ENCODE peak calls at places on chromosomes 12 and 14, in ten cellular contexts. One of them, this sample, is unnamed.

GRCh38 chr12:8818526-8818925 is 3.9 kb upstream of the A2ML1 start:
- DNase-seq in CD14-positive monocyte: no peak
- DNase-seq in tibial nerve: no peak
- DNase-seq in HuH-7: no peak
- DNase-seq in MCF 10A: no peak
- DNase-seq in naive thymus-derived CD8-positive, alpha-beta T cell: no peak
- DNase-seq in GM19239: no peak
- DNase-seq in retina: no peak
- DNase-seq in activated CD8-positive, alpha-beta memory T cell treated with anti-CD3 and anti-CD28 coated beads, Interleukin-2, amount 10 ng/mL, durations not matched to agents 7 days and 5 days: no peak
- DNase-seq in colonic mucosa: no peak
- DNase-seq in this sample: no peak

GRCh38 chr12:55933158-55933798 is 2.3 kb downstream of the DGKA start:
- DNase-seq in tibial nerve: no peak
- DNase-seq in retina: no peak
- DNase-seq in colonic mucosa: peak
- DNase-seq in naive thymus-derived CD8-positive, alpha-beta T cell: no peak
- DNase-seq in CD14-positive monocyte: peak
- DNase-seq in HuH-7: no peak
- DNase-seq in MCF 10A: peak
- DNase-seq in GM19239: no peak
- DNase-seq in activated CD8-positive, alpha-beta memory T cell treated with anti-CD3 and anti-CD28 coated beads, Interleukin-2, amount 10 ng/mL, durations not matched to agents 7 days and 5 days: no peak
- DNase-seq in this sample: no peak

GRCh38 chr14:55800443-55800842 is 220.4 kb downstream of the KTN1 start:
- DNase-seq in MCF 10A: no peak
- DNase-seq in tibial nerve: no peak
- DNase-seq in naive thymus-derived CD8-positive, alpha-beta T cell: no peak
- DNase-seq in CD14-positive monocyte: no peak
- DNase-seq in colonic mucosa: no peak
- DNase-seq in retina: no peak
- DNase-seq in HuH-7: no peak
- DNase-seq in GM19239: no peak
- DNase-seq in activated CD8-positive, alpha-beta memory T cell treated with anti-CD3 and anti-CD28 coated beads, Interleukin-2, amount 10 ng/mL, durations not matched to agents 7 days and 5 days: no peak
- DNase-seq in this sample: no peak

GRCh38 chr12:29427964-29428363 is 47.0 kb upstream of the ERGIC2 start:
- DNase-seq in retina: no peak
- DNase-seq in HuH-7: peak
- DNase-seq in MCF 10A: peak
- DNase-seq in activated CD8-positive, alpha-beta memory T cell treated with anti-CD3 and anti-CD28 coated beads, Interleukin-2, amount 10 ng/mL, durations not matched to agents 7 days and 5 days: no peak
- DNase-seq in naive thymus-derived CD8-positive, alpha-beta T cell: no peak
- DNase-seq in GM19239: peak
- DNase-seq in CD14-positive monocyte: peak
- DNase-seq in colonic mucosa: no peak
- DNase-seq in tibial nerve: no peak
- DNase-seq in this sample: no peak

GRCh38 chr12:117294206-117294605 is 67.2 kb downstream of the NOS1 start:
- DNase-seq in HuH-7: no peak
- DNase-seq in CD14-positive monocyte: no peak
- DNase-seq in activated CD8-positive, alpha-beta memory T cell treated with anti-CD3 and anti-CD28 coated beads, Interleukin-2, amount 10 ng/mL, durations not matched to agents 7 days and 5 days: no peak
- DNase-seq in MCF 10A: no peak
- DNase-seq in colonic mucosa: no peak
- DNase-seq in GM19239: no peak
- DNase-seq in tibial nerve: no peak
- DNase-seq in naive thymus-derived CD8-positive, alpha-beta T cell: no peak
- DNase-seq in retina: peak
- DNase-seq in this sample: no peak

GRCh38 chr14:53055003-53055402 is 98.1 kb downstream of the DDHD1 start:
- DNase-seq in tibial nerve: no peak
- DNase-seq in MCF 10A: peak
- DNase-seq in naive thymus-derived CD8-positive, alpha-beta T cell: no peak
- DNase-seq in retina: peak
- DNase-seq in colonic mucosa: no peak
- DNase-seq in HuH-7: peak
- DNase-seq in GM19239: peak
- DNase-seq in CD14-positive monocyte: no peak
- DNase-seq in activated CD8-positive, alpha-beta memory T cell treated with anti-CD3 and anti-CD28 coated beads, Interleukin-2, amount 10 ng/mL, durations not matched to agents 7 days and 5 days: no peak
- DNase-seq in this sample: no peak

GRCh38 chr14:95044463-95045254 is 112.7 kb downstream of the DICER1 start:
- DNase-seq in CD14-positive monocyte: no peak
- DNase-seq in retina: no peak
- DNase-seq in naive thymus-derived CD8-positive, alpha-beta T cell: no peak
- DNase-seq in GM19239: no peak
- DNase-seq in colonic mucosa: no peak
- DNase-seq in tibial nerve: no peak
- DNase-seq in HuH-7: no peak
- DNase-seq in activated CD8-positive, alpha-beta memory T cell treated with anti-CD3 and anti-CD28 coated beads, Interleukin-2, amount 10 ng/mL, durations not matched to agents 7 days and 5 days: peak
- DNase-seq in MCF 10A: no peak
- DNase-seq in this sample: no peak

GRCh38 chr12:2248901-2249381 is 196.2 kb downstream of the CACNA1C start:
- DNase-seq in retina: no peak
- DNase-seq in CD14-positive monocyte: no peak
- DNase-seq in GM19239: peak
- DNase-seq in HuH-7: no peak
- DNase-seq in MCF 10A: peak
- DNase-seq in naive thymus-derived CD8-positive, alpha-beta T cell: no peak
- DNase-seq in activated CD8-positive, alpha-beta memory T cell treated with anti-CD3 and anti-CD28 coated beads, Interleukin-2, amount 10 ng/mL, durations not matched to agents 7 days and 5 days: no peak
- DNase-seq in colonic mucosa: no peak
- DNase-seq in tibial nerve: no peak
- DNase-seq in this sample: no peak

GRCh38 chr12:14111230-14111865 is 129.9 kb upstream of the GRIN2B start:
- DNase-seq in colonic mucosa: no peak
- DNase-seq in tibial nerve: no peak
- DNase-seq in MCF 10A: peak
- DNase-seq in activated CD8-positive, alpha-beta memory T cell treated with anti-CD3 and anti-CD28 coated beads, Interleukin-2, amount 10 ng/mL, durations not matched to agents 7 days and 5 days: no peak
- DNase-seq in CD14-positive monocyte: no peak
- DNase-seq in retina: no peak
- DNase-seq in naive thymus-derived CD8-positive, alpha-beta T cell: peak
- DNase-seq in GM19239: peak
- DNase-seq in HuH-7: peak
- DNase-seq in this sample: no peak

GRCh38 chr12:52351196-52352059 is 15.9 kb downstream of the KRT85 start:
- DNase-seq in HuH-7: no peak
- DNase-seq in tibial nerve: no peak
- DNase-seq in naive thymus-derived CD8-positive, alpha-beta T cell: peak
- DNase-seq in activated CD8-positive, alpha-beta memory T cell treated with anti-CD3 and anti-CD28 coated beads, Interleukin-2, amount 10 ng/mL, durations not matched to agents 7 days and 5 days: peak
- DNase-seq in MCF 10A: no peak
- DNase-seq in colonic mucosa: no peak
- DNase-seq in GM19239: no peak
- DNase-seq in CD14-positive monocyte: no peak
- DNase-seq in retina: no peak
- DNase-seq in this sample: no peak